ENCODE peak calls at places on chromosomes 16 and 17, in five cellular contexts. D is BJ, W is HFF-Myc, U is A549, F is HAP-1. X is an unnamed sample.

GRCh38 chr16:89037261-89038152 is 56.1 kb upstream of the ACSF3 start:
- DNase-seq in W (no peak), D (no peak), U (peak), F (no peak), X (no peak)

GRCh38 chr17:82816358-82816757 is 23.5 kb downstream of the ZNF750 start:
- DNase-seq in F (no peak), U (no peak), W (no peak), D (no peak), X (no peak)

GRCh38 chr17:2302740-2303277 is 776 bp downstream of the SMG6 start:
- DNase-seq in D (no peak), W (no peak), F (peak), U (no peak), X (no peak)

GRCh38 chr17:66620528-66620927 is 214.4 kb upstream of the CACNG5 start:
- DNase-seq in D (no peak), F (no peak), U (no peak), W (no peak), X (no peak)

GRCh38 chr16:54957403-54957802 is 26.7 kb downstream of the IRX5 start:
- DNase-seq in U (peak), F (peak), D (no peak), W (no peak), X (no peak)

GRCh38 chr16:76650579-76650978 is 373.4 kb downstream of the CNTNAP4 start:
- DNase-seq in U (peak), D (no peak), W (no peak), F (no peak), X (no peak)

GRCh38 chr17:65892912-65893377 is 299.0 kb downstream of the CEP112 start:
- DNase-seq in U (no peak), F (no peak), W (no peak), D (no peak), X (no peak)

GRCh38 chr17:80879723-80880649 is 111.7 kb upstream of the CHMP6 start:
- DNase-seq in F (no peak), U (no peak), W (no peak), D (no peak), X (no peak)

GRCh38 chr17:60253048-60253447 is 103.3 kb downstream of the CA4 start:
- DNase-seq in F (no peak), D (no peak), W (no peak), U (no peak), X (no peak)

GRCh38 chr16:87326151-87326571 is 9.0 kb upstream of the C16orf95 start:
- DNase-seq in W (no peak), D (no peak), F (no peak), U (no peak), X (no peak)

GRCh38 chr17:74325376-74325742 is 667 bp upstream of the KIF19 start:
- DNase-seq in U (no peak), D (no peak), W (no peak), F (no peak), X (no peak)

GRCh38 chr17:74328487-74328886 is 2.5 kb downstream of the KIF19 start:
- DNase-seq in W (no peak), D (no peak), U (no peak), F (no peak), X (no peak)

GRCh38 chr17:74326506-74326905 is 480 bp downstream of the KIF19 start:
- DNase-seq in U (no peak), D (no peak), W (no peak), F (no peak), X (no peak)

GRCh38 chr17:74324521-74324920 is 1.5 kb upstream of the KIF19 start:
- DNase-seq in U (no peak), W (no peak), F (no peak), D (no peak), X (no peak)

DNA sequence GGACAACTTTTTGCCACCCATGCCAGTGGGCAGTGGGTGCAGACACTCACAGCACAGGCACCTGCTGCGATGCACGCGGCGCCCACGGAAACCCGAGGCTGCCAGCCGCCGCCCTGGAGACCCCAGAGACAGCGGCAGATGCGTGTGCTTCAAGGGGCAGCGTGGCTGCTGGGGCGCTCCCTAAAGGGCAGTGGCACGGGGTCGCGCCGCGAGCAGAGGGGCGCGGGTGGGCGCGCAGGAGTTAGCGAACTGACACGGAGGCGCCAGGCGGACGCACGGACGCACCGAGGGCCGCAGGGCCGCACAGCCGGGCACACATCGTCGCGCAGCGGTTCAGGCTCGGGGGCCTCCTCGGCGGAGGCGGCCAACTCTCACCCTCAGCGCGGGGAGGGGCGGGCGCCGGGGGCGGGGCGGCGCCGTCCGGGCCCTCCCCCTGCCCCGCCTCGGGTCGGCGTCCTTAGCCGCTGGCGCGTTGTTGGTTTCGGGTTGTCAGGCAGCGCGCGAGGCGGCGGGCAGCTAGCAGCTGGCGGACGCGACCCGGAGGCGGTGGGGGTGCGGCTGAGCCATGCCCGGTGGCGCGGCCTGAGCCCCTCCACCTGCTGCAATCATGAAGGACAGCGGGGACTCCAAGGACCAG is at the start of gene KIF19:
- DNase-seq in D (no peak), F (peak), W (no peak), U (no peak), X (no peak)
- H3K4me3 ChIP-seq in D (no peak), F (peak), W (peak), U (peak), X (no peak)

GRCh38 chr17:75753193-75753513 is 11.8 kb downstream of the GALK1 start:
- DNase-seq in F (no peak), W (no peak), D (no peak), U (no peak), X (no peak)

GRCh38 chr17:75755990-75756389 is 9.0 kb downstream of the GALK1 start:
- DNase-seq in D (no peak), F (no peak), W (no peak), U (no peak), X (no peak)

GRCh38 chr17:75753514-75754377 is 11.2 kb downstream of the GALK1 start:
- DNase-seq in W (no peak), U (no peak), F (peak), D (no peak), X (no peak)

GRCh38 chr17:75755205-75755901 is 9.6 kb downstream of the GALK1 start:
- DNase-seq in F (no peak), D (no peak), U (peak), W (no peak), X (no peak)

GRCh38 chr17:75754378-75755204 is 10.4 kb downstream of the GALK1 start:
- DNase-seq in D (no peak), U (no peak), F (no peak), W (no peak), X (no peak)
- H3K4me3 ChIP-seq in D (no peak), U (no peak), F (no peak), W (no peak), X (no peak)

GRCh38 chr17:11608396-11608795 is 10.1 kb downstream of the DNAH9 start:
- DNase-seq in F (no peak), D (no peak), U (peak), W (no peak), X (no peak)
- H3K4me3 ChIP-seq in F (no peak), D (no peak), U (peak), W (no peak), X (no peak)

GRCh38 chr17:36945160-36945559 is 3.6 kb upstream of the AATF start:
- DNase-seq in W (no peak), D (no peak), U (no peak), F (no peak), X (no peak)

GRCh38 chr17:36947922-36948716 is 635 bp upstream of the AATF start:
- DNase-seq in F (no peak), U (peak), D (no peak), W (no peak), X (no peak)

GRCh38 chr17:36944488-36945040 is 4.2 kb upstream of the AATF start:
- DNase-seq in W (no peak), D (no peak), F (no peak), U (no peak), X (no peak)

GRCh38 chr17:36945959-36946725 is 2.6 kb upstream of the AATF start:
- DNase-seq in F (no peak), D (no peak), W (no peak), U (no peak), X (no peak)

GRCh38 chr17:36946726-36947091 is 2.0 kb upstream of the AATF start:
- DNase-seq in F (no peak), U (no peak), D (no peak), W (no peak), X (no peak)
- H3K4me3 ChIP-seq in F (no peak), U (no peak), D (no peak), W (no peak), X (no peak)

DNA sequence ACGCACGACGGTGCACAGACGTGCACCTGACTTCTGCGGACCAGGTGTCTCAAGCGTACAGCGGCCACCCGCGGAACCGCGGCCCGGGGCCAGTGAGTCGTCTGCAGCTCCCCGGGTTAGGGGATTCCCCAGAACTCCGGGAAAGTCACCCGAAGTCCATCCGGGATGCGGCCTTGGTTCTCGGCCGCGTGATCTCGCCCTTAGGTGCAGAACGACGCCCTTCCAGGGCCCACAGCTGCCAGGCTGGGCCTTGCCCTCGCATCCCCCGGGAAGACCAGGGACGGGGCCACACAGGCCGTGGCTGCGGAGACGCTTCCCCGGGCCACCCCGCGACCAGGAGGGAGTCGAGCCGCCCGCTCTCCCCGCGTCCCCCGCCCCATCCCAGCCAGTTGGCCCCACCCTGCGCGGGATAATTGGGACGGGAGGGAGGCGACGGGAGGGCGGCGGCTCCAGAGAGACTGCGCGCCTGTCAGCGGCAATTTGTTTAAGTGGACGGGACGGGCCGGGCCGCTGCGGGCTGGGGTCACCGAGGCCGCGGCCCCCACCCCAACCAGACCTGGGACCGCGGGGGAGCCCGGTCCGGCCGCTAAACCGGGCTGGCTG is 3.6 kb upstream of the TBX2 start:
- DNase-seq in F (no peak), W (no peak), D (no peak), U (no peak), X (no peak)
- H3K4me3 ChIP-seq in F (no peak), W (no peak), D (peak), U (no peak), X (peak)

GRCh38 chr17:40325156-40326013 is 16.4 kb downstream of the RARA start:
- DNase-seq in D (no peak), F (no peak), W (no peak), U (no peak), X (no peak)

GRCh38 chr17:40321502-40322416 is 12.8 kb downstream of the RARA start:
- DNase-seq in W (no peak), F (no peak), D (no peak), U (no peak), X (no peak)

GRCh38 chr17:40323317-40323716 is 14.3 kb downstream of the RARA start:
- DNase-seq in U (no peak), W (no peak), D (no peak), F (no peak), X (no peak)

GRCh38 chr17:40322417-40323315 is 13.7 kb downstream of the RARA start:
- DNase-seq in F (no peak), W (no peak), U (peak), D (no peak), X (no peak)

GRCh38 chr17:40323731-40324650 is 15.0 kb downstream of the RARA start:
- DNase-seq in U (no peak), F (no peak), D (no peak), W (no peak), X (no peak)
- H3K4me3 ChIP-seq in U (no peak), F (no peak), D (no peak), W (no peak), X (no peak)

GRCh38 chr17:7704601-7705268 is at the start of gene EFNB3:
- DNase-seq in D (no peak), W (no peak), U (peak), F (peak), X (no peak)
- H3K4me3 ChIP-seq in D (peak), W (peak), U (peak), F (peak), X (peak)

GRCh38 chr16:5709889-5710288 is 612.3 kb upstream of the EEF2KMT start:
- DNase-seq in U (no peak), F (no peak), W (no peak), D (no peak), X (no peak)

DNA sequence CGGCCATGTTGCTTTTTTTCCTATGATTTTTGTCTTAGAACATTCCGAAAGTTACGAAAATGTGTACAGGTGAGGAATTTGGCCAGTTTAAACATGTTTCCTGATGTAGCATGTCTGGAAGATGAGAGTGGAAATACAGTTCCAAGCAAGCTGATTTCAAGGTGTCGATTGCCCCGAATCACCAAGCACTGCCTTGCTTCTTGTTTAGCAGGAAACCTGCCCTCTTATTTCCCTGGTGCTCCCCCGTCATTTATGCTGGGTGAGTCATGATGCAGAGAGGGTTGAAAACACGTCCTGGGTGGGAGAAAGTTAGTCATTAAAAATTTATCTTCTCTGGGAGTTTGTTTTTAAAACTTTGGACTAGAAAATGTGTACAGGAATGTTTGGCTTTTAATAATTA is 608.6 kb upstream of the EEF2KMT start:
- DNase-seq in U (no peak), W (no peak), D (no peak), F (no peak), X (no peak)
- H3K4me3 ChIP-seq in U (no peak), W (no peak), D (no peak), F (no peak), X (no peak)